ENCODE peak calls at places on chromosomes 5 and 9, in six cellular contexts. N is amniotic stem cell, I is activated T-cell treated with anti-CD3 and anti-CD28 coated beads for 1 hour, L is HTR-8/SVneo, S is COR-L47, B is hippocampal formation. H is an unnamed sample.

GRCh38 chr9:33159058-33159759 is 7.9 kb downstream of the B4GALT1 start:
- DNase-seq in N (no peak), B (no peak), I (no peak), S (no peak), L (no peak), H (no peak)

GRCh38 chr9:114775981-114776380 is 29.9 kb downstream of the TNFSF15 start:
- DNase-seq in S (no peak), L (no peak), B (no peak), I (no peak), N (no peak), H (no peak)

GRCh38 chr9:124077915-124078572 is 66.5 kb downstream of the LHX2 start:
- DNase-seq in N (no peak), B (no peak), I (no peak), L (no peak), S (no peak), H (peak)

GRCh38 chr5:139061274-139061673 is 136.9 kb downstream of the SIL1 start:
- DNase-seq in S (no peak), L (no peak), B (no peak), I (no peak), N (no peak), H (peak)

GRCh38 chr5:74075900-74076484 is 450.0 kb downstream of the ARHGEF28 start:
- DNase-seq in S (no peak), I (no peak), B (no peak), N (no peak), L (no peak), H (peak)

GRCh38 chr5:10701567-10702039 is 59.4 kb downstream of the DAP start:
- DNase-seq in I (no peak), L (no peak), S (no peak), B (peak), N (no peak), H (peak)

GRCh38 chr9:129270205-129270604 is 92.1 kb upstream of the IER5L start:
- DNase-seq in S (no peak), B (no peak), L (no peak), I (peak), N (no peak), H (no peak)

GRCh38 chr5:84274585-84275468 is 109.9 kb downstream of the EDIL3 start:
- DNase-seq in S (peak), I (no peak), B (no peak), N (no peak), L (peak), H (peak)

GRCh38 chr9:98374385-98375051 is 119.1 kb upstream of the TBC1D2 start:
- DNase-seq in L (peak), I (no peak), N (peak), B (no peak), S (no peak), H (peak)

GRCh38 chr5:67969631-67970030 is 245.9 kb upstream of the PIK3R1 start:
- DNase-seq in N (no peak), S (no peak), B (no peak), I (no peak), L (no peak), H (peak)

GRCh38 chr9:137426018-137426681 is 3.0 kb downstream of the NOXA1 start:
- DNase-seq in B (no peak), L (no peak), N (no peak), I (no peak), S (no peak), H (no peak)

GRCh38 chr9:92711146-92711545 is 41.2 kb upstream of the IPPK start:
- DNase-seq in I (no peak), N (no peak), L (no peak), B (no peak), S (no peak), H (no peak)

GRCh38 chr5:68369436-68370125 is 154.0 kb downstream of the PIK3R1 start:
- DNase-seq in N (no peak), S (no peak), L (no peak), B (no peak), I (no peak), H (no peak)

GRCh38 chr9:95785209-95785608 is 90.3 kb upstream of the ERCC6L2 start:
- DNase-seq in B (no peak), S (no peak), I (no peak), N (no peak), L (no peak), H (no peak)

GRCh38 chr5:18314192-18314778 is 680.0 kb downstream of the TAF11L14 start:
- DNase-seq in L (peak), I (no peak), S (peak), B (peak), N (peak), H (peak)

GRCh38 chr5:67693956-67694564 is 497.5 kb upstream of the CD180 start:
- DNase-seq in B (no peak), I (no peak), L (no peak), S (no peak), N (no peak), H (no peak)

GRCh38 chr9:123772374-123772773 is 157.6 kb downstream of the DENND1A start:
- DNase-seq in I (no peak), N (no peak), L (no peak), S (no peak), B (no peak), H (no peak)

GRCh38 chr5:107781451-107781850 is 110.7 kb upstream of the EFNA5 start:
- DNase-seq in L (no peak), I (no peak), B (no peak), S (peak), N (no peak), H (no peak)

GRCh38 chr9:99345936-99346335 is 123.9 kb downstream of the SEC61B start:
- DNase-seq in B (no peak), S (no peak), I (no peak), N (peak), L (no peak), H (peak)

GRCh38 chr5:7849531-7850240 is 1.2 kb downstream of the CFAP90 start:
- DNase-seq in S (peak), L (no peak), B (peak), I (no peak), N (no peak), H (no peak)

GRCh38 chr9:83199240-83199639 is 136.3 kb upstream of the RASEF start:
- DNase-seq in B (peak), N (peak), L (peak), S (peak), I (no peak), H (peak)

H was measured in RWPE1.